ENCODE peak calls at places on chromosomes 7 and 10, in nine cellular contexts. Z, Q, M, Y, S, W, B, I and C are unnamed samples.

GRCh38 chr10:43128958-43129706 is 9.1 kb upstream of the CSGALNACT2 start:
- DNase-seq in Z (peak; percentile 44), Q (no peak), M (no peak), Y (no peak), S (no peak), W (peak; percentile 92), B (peak; percentile 91), I (peak; percentile 98), C (peak; percentile 22)

GRCh38 chr10:131573256-131574215 is 262.0 kb upstream of the TCERG1L start:
- DNase-seq in Z (no peak), Q (no peak), M (no peak), Y (no peak), S (no peak), W (no peak), B (no peak), I (no peak), C (no peak)

GRCh38 chr7:130733866-130734524 is at the start of gene KLF14:
- DNase-seq in Z (peak; percentile 61), Q (no peak), M (peak; percentile 15), Y (peak; percentile 75), S (no peak), W (no peak), B (no peak), I (peak; percentile 23), C (no peak)

GRCh38 chr7:79936281-79936983 is 198.2 kb upstream of the GNAI1 start:
- DNase-seq in Z (no peak), Q (no peak), M (no peak), Y (no peak), S (no peak), W (peak; percentile 40), B (no peak), I (peak; percentile 8), C (no peak)

GRCh38 chr7:716636-717035 is 9.9 kb upstream of the DNAAF5 start:
- DNase-seq in Z (no peak), Q (peak; percentile 6), M (no peak), Y (no peak), S (no peak), W (no peak), B (no peak), I (no peak), C (no peak)

GRCh38 chr10:29448125-29448524 is 159.3 kb downstream of the LYZL1 start:
- DNase-seq in Z (no peak), Q (no peak), M (peak; percentile 18), Y (no peak), S (no peak), W (no peak), B (no peak), I (no peak), C (no peak)

GRCh38 chr10:14056545-14057332 is 274.0 kb downstream of the FRMD4A start:
- DNase-seq in Z (no peak), Q (no peak), M (no peak), Y (peak; percentile 34), S (no peak), W (peak; percentile 92), B (peak; percentile 86), I (peak; percentile 93), C (no peak)

GRCh38 chr7:75842836-75843446 is 29.3 kb upstream of the CCL24 start:
- DNase-seq in Z (no peak), Q (no peak), M (no peak), Y (no peak), S (no peak), W (peak; percentile 85), B (peak; percentile 80), I (peak; percentile 91), C (peak; percentile 85)

GRCh38 chr10:46530249-46531186 is 25.9 kb downstream of the GPRIN2 start:
- DNase-seq in Z (no peak), Q (peak; percentile 49), M (no peak), Y (no peak), S (no peak), W (peak; percentile 98), B (no peak), I (peak; percentile 47), C (no peak)

GRCh38 chr10:15201589-15202300 is 33.3 kb upstream of the NMT2 start:
- DNase-seq in Z (no peak), Q (no peak), M (no peak), Y (no peak), S (no peak), W (peak; percentile 47), B (no peak), I (peak; percentile 80), C (no peak)

GRCh38 chr10:88565072-88565471 is 18.0 kb downstream of the RNLS start:
- DNase-seq in Z (no peak), Q (no peak), M (no peak), Y (no peak), S (no peak), W (no peak), B (no peak), I (peak; percentile 37), C (peak; percentile 64)

GRCh38 chr10:132229834-132230556 is 43.2 kb downstream of the DPYSL4 start:
- DNase-seq in Z (peak; percentile 66), Q (peak; percentile 67), M (peak; percentile 43), Y (no peak), S (no peak), W (no peak), B (no peak), I (peak; percentile 9), C (no peak)

GRCh38 chr10:71255817-71256660 is 43.7 kb downstream of the UNC5B start:
- DNase-seq in Z (no peak), Q (no peak), M (peak; percentile 64), Y (peak; percentile 54), S (no peak), W (peak; percentile 74), B (peak; percentile 74), I (peak; percentile 94), C (no peak)

GRCh38 chr10:120987359-120987758 is 136.2 kb downstream of the WDR11 start:
- DNase-seq in Z (no peak), Q (no peak), M (no peak), Y (no peak), S (no peak), W (no peak), B (no peak), I (no peak), C (no peak)

GRCh38 chr10:111128331-111129167 is 51.7 kb downstream of the ADRA2A start:
- DNase-seq in Z (no peak), Q (no peak), M (no peak), Y (no peak), S (no peak), W (peak; percentile 38), B (no peak), I (peak; percentile 49), C (peak; percentile 77)

GRCh38 chr7:128362670-128363069 is 1.2 kb upstream of the PRRT4 start:
- DNase-seq in Z (no peak), Q (no peak), M (no peak), Y (no peak), S (no peak), W (no peak), B (no peak), I (peak; percentile 70), C (no peak)

GRCh38 chr10:108894402-108895301 is 1028.7 kb downstream of the XPNPEP1 start:
- DNase-seq in Z (no peak), Q (no peak), M (no peak), Y (no peak), S (no peak), W (no peak), B (no peak), I (no peak), C (no peak)

GRCh38 chr10:3676564-3676963 is 108.4 kb downstream of the KLF6 start:
- DNase-seq in Z (no peak), Q (no peak), M (no peak), Y (no peak), S (no peak), W (no peak), B (no peak), I (no peak), C (no peak)

GRCh38 chr7:148296994-148297644 is 293.4 kb upstream of the C7orf33 start:
- DNase-seq in Z (no peak), Q (no peak), M (no peak), Y (no peak), S (no peak), W (no peak), B (no peak), I (no peak), C (peak; percentile 55)

GRCh38 chr10:18145652-18146051 is 5.4 kb downstream of the CACNB2 start:
- DNase-seq in Z (no peak), Q (no peak), M (no peak), Y (no peak), S (no peak), W (no peak), B (no peak), I (peak; percentile 25), C (peak; percentile 54)
- H3K27ac ChIP-seq in Z (no peak overlapping the region), Q (no peak overlapping the region), M (no peak overlapping the region), Y (no peak overlapping the region), S (peak overlapping the region; percentile 66), W (no peak overlapping the region), B (no peak overlapping the region), I (no peak overlapping the region), C (peak overlapping the region; percentile 69)

GRCh38 chr10:114041166-114041565 is 2.5 kb upstream of the ADRB1 start:
- DNase-seq in Z (no peak), Q (no peak), M (peak; percentile 19), Y (no peak), S (no peak), W (no peak), B (no peak), I (no peak), C (no peak)
- H3K27me3 ChIP-seq in Z (peaks cover 19% of the 10 kb centered on the region), Q (peaks cover 23% of the 10 kb centered on the region), M (peaks cover 10% of the 10 kb centered on the region), Y (peaks cover 76% of the 10 kb centered on the region), S (peaks cover 10% of the 10 kb centered on the region), W (peaks cover 16% of the 10 kb centered on the region), B (peaks cover 47% of the 10 kb centered on the region), I (peaks cover 31% of the 10 kb centered on the region), C (no peaks in the 10 kb centered on the region)

DNA sequence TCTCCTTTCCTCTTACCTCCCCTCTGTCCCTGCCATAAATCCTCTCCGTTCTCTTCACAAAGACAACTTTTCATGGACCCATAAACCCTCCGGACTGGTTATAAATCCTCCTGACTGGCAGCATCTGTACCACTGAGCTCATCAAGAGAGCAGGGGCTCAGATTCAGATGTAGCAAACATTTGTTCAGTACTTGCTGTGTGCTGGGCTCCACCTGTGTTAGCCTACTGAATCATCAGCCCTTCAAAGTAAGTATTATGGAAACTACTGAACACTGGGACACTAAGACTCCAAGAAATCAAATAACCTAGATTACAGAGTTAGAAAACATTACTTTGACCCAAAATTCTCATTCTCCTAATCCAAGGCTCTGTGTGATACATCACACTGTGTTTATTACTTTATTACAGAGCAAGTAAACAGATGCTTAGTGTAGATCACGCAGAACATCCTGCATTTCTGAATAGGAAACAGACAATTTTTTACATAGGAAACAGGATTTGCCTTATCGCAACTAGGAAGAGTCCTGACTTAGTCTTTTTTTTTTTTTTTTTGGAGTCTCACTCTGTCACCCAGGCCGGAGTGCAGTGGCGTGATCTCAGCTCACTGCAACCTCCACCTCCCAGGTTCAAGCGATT is 108.6 kb upstream of the PDE1C start:
- DNase-seq in Z (no peak), Q (no peak), M (no peak), Y (no peak), S (no peak), W (no peak), B (no peak), I (no peak), C (no peak)
- H3K4me3 ChIP-seq in Z (no peak overlapping the region), Q (no peak overlapping the region), M (no peak overlapping the region), Y (no peak overlapping the region), S (no peak overlapping the region), W (no peak overlapping the region), B (no peak overlapping the region), I (no peak overlapping the region), C (no peak overlapping the region)

GRCh38 chr10:77763453-77764430 is 126.1 kb upstream of the KCNMA1 start:
- DNase-seq in Z (no peak), Q (no peak), M (peak; percentile 31), Y (peak; percentile 22), S (no peak), W (no peak), B (no peak), I (no peak), C (no peak)
- H3K27ac ChIP-seq in Z (no peak overlapping the region), Q (no peak overlapping the region), M (no peak overlapping the region), Y (no peak overlapping the region), S (no peak overlapping the region), W (no peak overlapping the region), B (no peak overlapping the region), I (no peak overlapping the region), C (no peak overlapping the region)